ENCODE peak calls at places on chromosomes 16 and 17, in ten cellular contexts. K, I, B, U, G, X, A, R, C and S are unnamed samples.

GRCh38 chr17:38550661-38551060 is 55.1 kb downstream of the SRCIN1 start:
- DNase-seq in U (peak; percentile 52), B (peak; percentile 9), X (no peak), K (no peak), I (no peak), A (peak; percentile 67), C (peak; percentile 85), G (peak; percentile 87), R (peak; percentile 74), S (no peak)

GRCh38 chr17:37833237-37833859 is 88.5 kb upstream of the HNF1B start:
- DNase-seq in X (no peak), I (no peak), R (no peak), A (no peak), B (no peak), G (peak; percentile 55), U (no peak), K (no peak), C (peak; percentile 13), S (no peak)

GRCh38 chr17:61498042-61498441 is 45.8 kb downstream of the TBX4 start:
- DNase-seq in B (no peak), R (no peak), C (no peak), A (no peak), X (no peak), U (no peak), I (no peak), K (no peak), G (no peak), S (no peak)

GRCh38 chr17:58232707-58233156 is 5.7 kb upstream of the LPO start:
- DNase-seq in A (no peak), K (no peak), R (no peak), X (peak; percentile 67), G (no peak), B (peak; percentile 75), U (no peak), C (peak; percentile 92), I (no peak), S (no peak)

GRCh38 chr16:57536306-57537193 is at the start of gene CCDC102A:
- DNase-seq in G (peak; percentile 65), I (peak; percentile 50), R (peak; percentile 28), X (peak; percentile 49), U (no peak), K (no peak), B (peak; percentile 17), C (peak; percentile 54), A (peak; percentile 45), S (no peak)

GRCh38 chr16:75181630-75182029 is 25.3 kb downstream of the CTRB2 start:
- DNase-seq in B (no peak), I (no peak), R (no peak), K (no peak), X (no peak), A (no peak), U (no peak), G (no peak), C (no peak), S (no peak)

GRCh38 chr17:58344791-58345157 is 7.2 kb downstream of the SUPT4H1 start:
- DNase-seq in R (no peak), I (peak; percentile 77), G (no peak), K (no peak), C (no peak), B (no peak), X (no peak), U (no peak), A (no peak), S (peak; percentile 67)

GRCh38 chr16:20763461-20764232 is at the start of gene ACSM3:
- DNase-seq in B (peak; percentile 84), A (peak; percentile 89), K (peak; percentile 47), X (no peak), C (peak; percentile 71), U (peak; percentile 87), I (peak; percentile 73), R (peak; percentile 78), G (peak; percentile 58), S (peak; percentile 50)

GRCh38 chr17:8991514-8992285 is 26.2 kb upstream of the PIK3R5 start:
- DNase-seq in K (no peak), A (peak; percentile 44), X (peak; percentile 58), G (peak; percentile 80), B (peak; percentile 59), R (peak; percentile 70), I (peak; percentile 33), U (peak; percentile 61), C (peak; percentile 49), S (peak; percentile 58)

GRCh38 chr17:4634981-4635380 is 6.5 kb downstream of the ALOX15 start:
- DNase-seq in B (peak; percentile 53), I (no peak), K (no peak), G (no peak), A (no peak), X (no peak), R (no peak), U (no peak), C (no peak), S (no peak)

GRCh38 chr17:4633643-4634042 is 7.8 kb downstream of the ALOX15 start:
- DNase-seq in U (no peak), A (no peak), G (no peak), X (no peak), B (no peak), I (no peak), K (no peak), C (no peak), R (no peak), S (no peak)

GRCh38 chr17:4632583-4632923 is 8.9 kb downstream of the ALOX15 start:
- DNase-seq in A (no peak), R (no peak), I (no peak), K (no peak), U (no peak), X (no peak), G (no peak), B (no peak), C (no peak), S (no peak)

GRCh38 chr17:4635823-4636375 is 5.6 kb downstream of the ALOX15 start:
- DNase-seq in K (no peak), G (no peak), U (no peak), B (no peak), X (no peak), I (no peak), C (no peak), R (no peak), A (no peak), S (peak; percentile 48)

DNA sequence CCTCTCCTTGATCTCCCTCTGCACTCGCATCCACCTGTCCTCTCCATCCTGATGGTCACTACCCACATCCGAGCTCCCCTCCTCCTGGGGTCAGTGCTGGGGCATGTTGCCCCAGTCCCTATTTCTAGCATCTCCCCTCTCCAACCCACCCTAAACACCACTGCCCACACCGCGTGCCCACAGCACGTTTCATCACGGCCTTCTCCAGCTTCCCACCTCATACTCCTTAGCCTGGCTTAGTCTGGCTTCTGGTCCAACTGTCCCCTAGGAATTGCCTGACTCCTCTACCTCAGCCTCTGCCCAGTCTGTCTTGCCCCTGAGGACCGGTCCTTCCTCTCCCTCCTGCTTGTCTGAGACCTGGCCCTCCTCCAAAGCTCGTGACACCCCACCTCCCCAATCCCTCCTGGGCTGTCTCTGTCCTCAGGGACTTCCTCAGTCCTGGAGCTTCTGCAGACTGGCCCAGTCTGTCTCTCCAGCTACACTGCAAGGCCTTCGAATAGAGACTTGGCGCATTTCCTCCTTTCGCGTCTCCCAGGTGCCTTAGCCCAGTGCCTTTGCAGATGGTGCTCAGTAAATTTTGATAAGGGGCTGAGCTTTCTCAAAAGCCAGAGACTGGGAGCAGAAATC is 4.9 kb downstream of the ALOX15 start:
- DNase-seq in B (no peak), C (no peak), A (no peak), I (no peak), K (no peak), G (no peak), U (no peak), R (no peak), X (no peak), S (no peak)
- H3K4me3 ChIP-seq in B (no peak overlapping the region), C (no peak overlapping the region), A (no peak overlapping the region), I (no peak overlapping the region), K (no peak overlapping the region), G (no peak overlapping the region), U (no peak overlapping the region), R (no peak overlapping the region), X (no peak overlapping the region), S (no peak overlapping the region)

DNA sequence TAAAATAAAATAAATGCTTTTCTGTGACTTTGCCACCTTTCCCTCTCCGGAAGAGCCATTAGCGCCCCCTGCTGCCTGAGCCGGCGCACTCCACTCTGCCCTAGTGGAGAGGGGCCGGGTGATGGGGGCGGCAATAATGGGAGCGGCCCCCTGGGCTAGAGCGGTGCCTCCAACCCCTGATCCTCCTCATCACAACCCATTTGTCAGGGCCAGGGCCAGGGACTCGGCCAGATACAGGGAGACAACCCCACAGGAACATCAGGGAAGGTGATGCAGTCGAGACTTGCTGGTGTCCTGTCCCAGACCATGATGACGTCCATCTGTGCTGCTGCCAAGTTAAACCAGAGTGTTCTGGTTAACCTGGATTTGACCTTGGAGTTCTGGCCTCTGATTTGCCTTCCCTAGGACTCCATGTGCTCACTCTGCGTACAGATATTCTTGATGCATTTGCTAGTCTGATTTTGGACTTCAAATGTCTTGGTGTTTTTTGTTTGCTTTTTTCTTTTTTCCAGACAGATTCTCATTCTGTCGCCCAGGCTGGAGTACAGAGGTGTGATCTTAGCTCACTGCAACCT is 46.1 kb upstream of the BPTF start:
- DNase-seq in X (no peak), B (peak; percentile 84), K (peak; percentile 19), R (peak; percentile 44), G (no peak), A (peak; percentile 50), I (no peak), U (peak; percentile 29), C (peak; percentile 61), S (no peak)
- H3K4me3 ChIP-seq in X (no peak overlapping the region), B (no peak overlapping the region), K (no peak overlapping the region), R (no peak overlapping the region), G (no peak overlapping the region), A (no peak overlapping the region), I (no peak overlapping the region), U (no peak overlapping the region), C (no peak overlapping the region), S (no peak overlapping the region)

DNA sequence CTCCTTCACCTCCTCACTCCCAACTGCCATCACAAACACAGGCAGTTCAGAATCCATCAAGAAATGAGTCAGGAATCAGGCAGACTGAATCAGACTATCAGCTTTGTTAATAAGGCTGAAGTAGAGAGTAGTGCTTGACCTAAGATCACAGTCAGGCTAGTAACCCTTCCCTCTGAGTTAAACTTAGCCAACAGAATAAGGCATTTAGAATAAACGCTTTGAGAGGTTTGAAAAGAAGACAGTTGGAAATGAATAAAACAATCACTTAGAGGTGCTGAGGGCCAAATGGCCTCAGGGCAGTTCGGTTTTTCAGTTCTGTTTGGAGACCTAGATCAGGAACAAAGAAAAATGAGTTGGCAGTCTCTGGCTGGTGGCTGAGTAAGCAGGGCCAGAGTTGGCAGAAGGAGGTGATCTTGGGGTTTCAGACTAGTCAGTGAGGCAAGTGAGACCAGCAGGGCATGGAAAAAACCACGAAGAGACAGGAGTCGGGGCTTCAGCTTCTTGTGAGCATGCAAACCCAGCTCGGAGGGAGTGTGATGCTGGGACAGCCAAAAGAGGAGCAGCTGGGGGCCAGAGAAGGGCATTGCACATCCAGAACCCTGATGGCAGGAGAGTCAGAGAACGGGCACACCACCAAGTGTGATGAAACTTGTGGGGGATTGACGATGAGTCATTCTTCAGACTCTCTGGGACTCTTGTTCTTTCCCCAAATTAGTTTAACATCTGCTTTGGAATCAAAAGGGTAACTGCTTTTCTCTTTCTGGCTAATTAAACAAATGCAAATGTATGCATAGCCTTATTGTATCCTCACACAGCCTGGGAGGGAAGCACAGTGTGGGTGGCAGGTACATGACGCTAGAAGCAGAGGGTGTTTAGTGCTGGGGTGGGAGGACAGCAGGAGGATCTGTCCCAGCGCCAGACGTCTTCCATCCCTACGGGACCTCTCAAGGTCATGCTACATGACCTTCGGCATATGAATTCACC is 54.8 kb downstream of the SPECC1 start:
- DNase-seq in R (peak; percentile 48), X (peak; percentile 52), G (peak; percentile 90), A (peak; percentile 19), U (peak; percentile 51), B (peak; percentile 82), K (peak; percentile 68), C (peak; percentile 88), I (no peak), S (peak; percentile 74)
- H3K4me3 ChIP-seq in R (no peak overlapping the region), X (no peak overlapping the region), G (no peak overlapping the region), A (no peak overlapping the region), U (no peak overlapping the region), B (no peak overlapping the region), K (no peak overlapping the region), C (no peak overlapping the region), I (no peak overlapping the region), S (no peak overlapping the region)

GRCh38 chr16:88068476-88069396 is 117.5 kb downstream of the BANP start:
- DNase-seq in I (no peak), R (no peak), X (peak; percentile 30), A (no peak), K (no peak), C (no peak), G (peak; percentile 36), B (no peak), U (no peak), S (no peak)
- H3K4me3 ChIP-seq in I (no peak overlapping the region), R (no peak overlapping the region), X (no peak overlapping the region), A (no peak overlapping the region), K (no peak overlapping the region), C (no peak overlapping the region), G (no peak overlapping the region), B (no peak overlapping the region), U (no peak overlapping the region), S (no peak overlapping the region)